ENCODE peak calls at places on chromosome 14, in ten cellular contexts. E is stromal cell of bone marrow; N is SW 1271; D is NCI-H748 treated with DMSO at 0.1 percent for 48 hours; W is posterior cingulate gyrus; J is activated CD4-positive, alpha-beta T cell treated with anti-CD3 and anti-CD28 coated beads for 1 hour; X is progenitor cell of endocrine pancreas; F is activated T-helper 1 cell treated with Interleukin-2 at 50 U/mL for 16 hours; U is substantia nigra; I is gastrocnemius medialis. B is an unnamed sample.

GRCh38 chr14:23942587-23942986 is 11.0 kb upstream of the DHRS4 start:
- DNase-seq in E (no peak), N (no peak), D (no peak), W (no peak), J (no peak), X (no peak), F (no peak), U (no peak), I (no peak), B (no peak)

GRCh38 chr14:20809917-20810316 is 7.3 kb upstream of the RNASE1 start:
- DNase-seq in E (no peak), N (no peak), D (no peak), W (no peak), J (no peak), X (no peak), F (no peak), U (no peak), I (no peak), B (no peak)

GRCh38 chr14:55912344-55912743 is 205.9 kb upstream of the PELI2 start:
- DNase-seq in E (no peak), N (no peak), D (no peak), W (no peak), J (no peak), X (no peak), F (no peak), U (no peak), I (no peak), B (no peak)

GRCh38 chr14:35285168-35285990 is 6.8 kb upstream of the PSMA6 start:
- DNase-seq in E (peak; percentile 11), N (no peak), D (no peak), W (no peak), J (no peak), X (no peak), F (no peak), U (no peak), I (no peak), B (no peak)

GRCh38 chr14:102363182-102363952 is 626 bp downstream of the TECPR2 start:
- DNase-seq in E (peak; percentile 21), N (no peak), D (peak; percentile 17), W (peak; percentile 81), J (no peak), X (no peak), F (no peak), U (peak; percentile 65), I (no peak), B (no peak)

GRCh38 chr14:101442451-101442850 is 118.8 kb upstream of the DIO3 start:
- DNase-seq in E (no peak), N (no peak), D (no peak), W (no peak), J (peak; percentile 23), X (no peak), F (peak; percentile 37), U (no peak), I (no peak), B (no peak)

GRCh38 chr14:72169521-72169920 is 237.3 kb downstream of the RGS6 start:
- DNase-seq in E (no peak), N (no peak), D (no peak), W (no peak), J (no peak), X (no peak), F (no peak), U (no peak), I (no peak), B (no peak)

GRCh38 chr14:31466554-31466953 is 9.2 kb upstream of the DTD2 start:
- DNase-seq in E (no peak), N (no peak), D (no peak), W (no peak), J (no peak), X (no peak), F (no peak), U (no peak), I (no peak), B (no peak)

GRCh38 chr14:94330432-94330831 is 7.3 kb upstream of the SERPINA6 start:
- DNase-seq in E (no peak), N (no peak), D (no peak), W (no peak), J (no peak), X (no peak), F (no peak), U (no peak), I (no peak), B (no peak)

GRCh38 chr14:93892923-93893549 is 34.1 kb upstream of the FAM181A start:
- DNase-seq in E (no peak), N (no peak), D (peak; percentile 26), W (peak; percentile 92), J (peak; percentile 40), X (peak; percentile 87), F (peak; percentile 40), U (peak; percentile 75), I (no peak), B (peak; percentile 28)

GRCh38 chr14:77316872-77317271 is 3.8 kb downstream of the POMT2 start:
- DNase-seq in E (no peak), N (no peak), D (no peak), W (no peak), J (no peak), X (no peak), F (no peak), U (no peak), I (peak; percentile 72), B (no peak)

GRCh38 chr14:86532219-86532618 is 1002.3 kb downstream of the FLRT2 start:
- DNase-seq in E (no peak), N (no peak), D (no peak), W (no peak), J (no peak), X (no peak), F (no peak), U (no peak), I (no peak), B (no peak)

GRCh38 chr14:101114726-101115481 is 211.4 kb upstream of the RTL1 start:
- DNase-seq in E (no peak), N (no peak), D (no peak), W (no peak), J (no peak), X (no peak), F (no peak), U (no peak), I (no peak), B (no peak)

B was measured in occipital lobe.